ENCODE peak calls at places on chromosomes 7 and 10, in four cellular contexts. V is H9, Y is trophoblast cell, Z is H1. N is an unnamed sample. For H3K79me2, the result is how much of the 10 kb centered on the place peaks cover.

GRCh38 chr7:92790987-92791386 is 45.4 kb downstream of the CDK6 start:
- DNase-seq in Y (no peak), Z (no peak), V (no peak), N (peak)

GRCh38 chr7:51123322-51124021 is 193.1 kb downstream of the COBL start:
- DNase-seq in V (no peak), Z (no peak), Y (peak), N (no peak)

GRCh38 chr10:100620087-100620835 is 84.5 kb downstream of the HIF1AN start:
- DNase-seq in Z (no peak), V (no peak), Y (no peak), N (no peak)

GRCh38 chr7:36514289-36515243 is 124.9 kb downstream of the ANLN start:
- DNase-seq in Z (no peak), Y (no peak), V (no peak), N (no peak)

GRCh38 chr10:19556666-19557065 is 259.6 kb upstream of the PLXDC2 start:
- DNase-seq in Y (peak), V (no peak), Z (no peak), N (no peak)

GRCh38 chr10:43594944-43595589 is 11.2 kb upstream of the ZNF485 start:
- DNase-seq in V (no peak), Y (no peak), Z (no peak), N (no peak)

GRCh38 chr7:102883098-102883860 is 29.5 kb upstream of the LRRC17 start:
- DNase-seq in Y (no peak), Z (no peak), V (no peak), N (no peak)

GRCh38 chr10:113492181-113492580 is 60.7 kb upstream of the HABP2 start:
- DNase-seq in Z (no peak), V (no peak), Y (peak), N (no peak)

GRCh38 chr10:80511984-80512634 is 25.6 kb upstream of the SH2D4B start:
- DNase-seq in Y (no peak), Z (no peak), V (no peak), N (no peak)

GRCh38 chr7:118372530-118372929 is 148.0 kb downstream of the ANKRD7 start:
- DNase-seq in Y (no peak), V (no peak), Z (no peak), N (no peak)

GRCh38 chr7:66283003-66283920 is 78.1 kb downstream of the TPST1 start:
- DNase-seq in Z (no peak), V (no peak), Y (no peak), N (no peak)

DNA sequence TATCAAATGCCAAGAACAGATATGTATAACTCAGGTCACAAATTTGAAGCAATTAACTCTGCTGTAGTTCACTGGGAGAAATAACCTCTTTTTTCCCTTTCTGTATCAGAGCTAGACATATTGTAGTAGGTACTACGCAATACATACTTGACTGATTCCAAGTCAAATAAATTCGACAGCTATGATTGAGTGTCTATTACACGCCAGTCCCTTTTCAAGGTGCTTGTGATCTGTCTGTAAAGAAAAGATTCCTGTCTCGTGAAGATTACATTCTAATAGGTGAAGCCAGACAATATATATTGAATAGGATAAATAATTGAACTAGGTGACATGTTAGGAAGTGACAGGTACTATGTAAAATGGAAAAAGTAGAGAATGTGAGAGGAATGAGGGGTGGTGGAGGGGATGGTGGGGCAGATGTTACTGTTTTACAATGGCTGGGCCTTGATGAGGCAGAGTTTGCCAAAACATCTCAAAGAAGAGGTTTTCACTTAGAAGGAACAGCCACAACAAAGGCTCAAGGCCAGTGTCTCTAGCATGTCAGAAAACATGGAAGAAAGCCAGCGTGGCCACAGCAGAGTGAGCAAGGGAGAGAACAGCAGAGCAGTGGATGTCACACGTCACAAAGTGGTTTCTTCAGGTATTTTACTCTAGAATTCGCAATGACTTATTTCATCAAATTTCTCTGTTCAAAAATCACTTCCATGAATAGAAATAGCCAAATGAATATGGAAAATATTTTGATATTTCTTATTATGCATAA is 282.6 kb upstream of the CACNA2D1 start:
- DNase-seq in V (no peak), Y (no peak), Z (no peak), N (no peak)
- H2BK120ac ChIP-seq in V (no peak), Y (no peak), Z (no peak), N (no peak)

GRCh38 chr10:72008096-72008933 is 44.1 kb downstream of the CHST3 start:
- DNase-seq in V (no peak), Y (no peak), Z (no peak), N (no peak)

GRCh38 chr10:72009062-72009429 is 44.9 kb downstream of the CHST3 start:
- DNase-seq in V (no peak), Y (peak), Z (no peak), N (no peak)

GRCh38 chr10:72002354-72003295 is 38.4 kb downstream of the CHST3 start:
- DNase-seq in V (no peak), Y (no peak), Z (no peak), N (no peak)

GRCh38 chr10:72007246-72007892 is 43.2 kb downstream of the CHST3 start:
- DNase-seq in Y (no peak), Z (no peak), V (no peak), N (no peak)

GRCh38 chr10:72006026-72006425 is 41.8 kb downstream of the CHST3 start:
- DNase-seq in Z (no peak), V (no peak), Y (no peak), N (no peak)
- H3K79me2 ChIP-seq in Z (under half), V (under half), Y (under half), N (under half)

GRCh38 chr10:3030765-3031164 is 36.6 kb upstream of the PFKP start:
- DNase-seq in Y (no peak), V (no peak), Z (no peak), N (no peak)

GRCh38 chr10:3025300-3025699 is 42.0 kb upstream of the PFKP start:
- DNase-seq in V (no peak), Z (no peak), Y (no peak), N (no peak)

GRCh38 chr10:3031490-3031889 is 35.9 kb upstream of the PFKP start:
- DNase-seq in Z (no peak), Y (no peak), V (no peak), N (no peak)

GRCh38 chr10:3027866-3028265 is 39.5 kb upstream of the PFKP start:
- DNase-seq in Y (peak), Z (no peak), V (no peak), N (no peak)

DNA sequence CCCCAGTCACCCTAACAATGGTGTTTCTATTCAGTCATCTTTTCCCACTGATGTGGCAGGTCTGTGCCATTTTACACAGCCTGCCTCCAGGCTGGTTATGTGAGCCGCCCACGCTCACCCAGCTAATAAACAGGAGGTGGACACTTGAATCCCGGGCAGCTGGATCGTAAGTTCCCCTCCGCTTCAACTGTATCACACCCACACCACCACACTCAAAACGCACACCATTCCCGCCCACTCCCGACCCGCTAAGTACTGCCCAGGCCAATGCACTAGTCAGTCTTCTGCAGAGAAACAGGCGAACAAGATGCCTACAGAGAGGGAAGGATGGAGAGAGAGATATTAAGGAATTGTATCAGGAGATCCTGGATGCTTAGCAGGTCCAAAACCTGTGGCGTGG is 38.9 kb upstream of the PFKP start:
- DNase-seq in V (no peak), Z (no peak), Y (no peak), N (no peak)
- H2BK120ac ChIP-seq in V (no peak), Z (no peak), Y (no peak), N (no peak)

GRCh38 chr7:55072251-55072650 is 53.4 kb downstream of the EGFR start:
- DNase-seq in V (no peak), Z (no peak), Y (peak), N (no peak)
- H3K79me2 ChIP-seq in V (under half), Z (under half), Y (under half), N (under half)

GRCh38 chr7:47036909-47037308 is 545.0 kb downstream of the TNS3 start:
- DNase-seq in V (no peak), Z (no peak), Y (no peak), N (no peak)
- H2BK120ac ChIP-seq in V (no peak), Z (no peak), Y (peak), N (no peak)

DNA sequence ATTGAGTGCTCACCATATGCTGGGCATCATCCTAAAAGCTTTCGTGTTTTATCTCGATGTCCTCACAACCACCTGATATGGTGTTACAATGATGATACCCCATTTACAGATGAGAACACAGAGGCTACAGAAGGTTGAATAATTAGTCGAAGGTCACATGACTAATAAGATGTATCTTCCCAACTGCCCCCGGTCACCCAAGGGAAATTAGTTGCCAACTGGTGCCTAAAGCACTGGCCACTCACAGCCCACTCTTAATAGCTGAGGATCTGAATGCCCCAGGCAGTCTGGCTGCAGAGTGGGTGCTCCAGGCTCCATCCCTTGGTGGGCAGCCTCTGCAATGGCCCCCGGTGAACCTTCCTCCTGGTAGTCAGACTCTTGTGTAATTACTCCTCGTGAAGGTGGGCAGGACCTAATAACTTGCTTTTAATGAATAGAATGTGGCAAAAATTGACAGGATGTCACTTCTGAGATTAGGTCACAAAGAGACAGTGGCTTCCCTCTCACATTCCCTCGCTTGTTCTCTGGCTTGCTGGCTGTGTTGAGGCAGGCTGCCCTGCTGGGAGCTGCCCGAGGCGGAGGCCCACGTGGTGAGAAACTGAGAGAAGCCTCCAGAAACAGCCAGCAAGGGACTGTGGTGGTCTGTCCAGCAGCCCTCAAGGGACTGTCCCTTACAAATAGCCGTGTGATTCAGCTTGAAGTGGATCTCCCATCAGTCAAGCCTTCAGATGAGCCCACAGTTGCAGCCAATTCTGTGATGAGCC is 109.4 kb downstream of the ARHGAP22 start:
- DNase-seq in V (no peak), Y (no peak), Z (no peak), N (no peak)
- H3K79me2 ChIP-seq in V (under half), Y (under half), Z (under half), N (under half)

DNA sequence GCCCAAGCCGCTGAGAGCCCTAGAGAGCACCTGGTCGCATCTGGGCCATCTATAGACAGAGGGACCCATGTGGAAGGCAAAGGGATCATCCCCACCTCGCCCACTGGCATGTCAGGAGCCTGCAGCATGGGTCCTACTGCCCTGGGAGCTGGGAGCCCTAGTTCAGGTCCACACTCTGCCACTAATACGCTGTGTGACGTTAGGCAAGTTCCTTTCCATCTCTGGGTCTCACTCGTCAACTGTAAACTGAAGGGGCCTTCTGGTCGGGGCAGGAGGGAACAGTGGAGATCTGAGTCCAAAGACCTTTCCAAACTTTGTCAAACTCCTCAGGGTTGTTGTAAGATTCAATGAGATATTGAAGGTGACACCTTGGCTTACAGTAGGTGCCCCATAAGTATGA is 23.4 kb downstream of the UNC5B start:
- DNase-seq in Y (no peak), Z (no peak), V (no peak), N (no peak)
- H2BK120ac ChIP-seq in Y (peak), Z (no peak), V (no peak), N (peak)

GRCh38 chr10:33314788-33315561 is 19.5 kb downstream of the NRP1 start:
- DNase-seq in Z (no peak), V (no peak), Y (no peak), N (no peak)

GRCh38 chr10:33310853-33311252 is 23.6 kb downstream of the NRP1 start:
- DNase-seq in Z (no peak), V (no peak), Y (no peak), N (no peak)

GRCh38 chr10:33320288-33320687 is 14.2 kb downstream of the NRP1 start:
- DNase-seq in Z (no peak), V (no peak), Y (no peak), N (no peak)

GRCh38 chr10:33311640-33312039 is 22.8 kb downstream of the NRP1 start:
- DNase-seq in V (no peak), Z (no peak), Y (no peak), N (no peak)

DNA sequence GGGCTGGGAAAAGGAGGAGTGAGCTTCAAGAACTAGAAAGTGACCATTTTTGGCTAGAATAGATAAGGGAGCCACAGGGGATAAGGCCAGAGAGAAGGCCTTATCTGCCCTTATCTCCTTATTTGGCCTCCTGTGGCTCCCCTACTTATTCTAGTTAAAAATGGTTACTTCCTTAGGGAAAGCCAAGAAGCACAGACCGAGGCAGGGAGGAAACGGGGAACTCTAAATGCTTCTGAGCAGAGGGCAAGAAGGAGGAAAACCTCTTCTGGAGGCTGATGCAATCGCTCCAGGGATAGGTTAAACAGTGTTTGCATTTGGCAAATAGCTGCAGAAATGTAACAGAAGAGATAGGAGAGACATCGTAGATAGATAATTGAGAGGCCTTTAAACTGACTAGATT is 18.6 kb downstream of the NRP1 start:
- DNase-seq in V (no peak), Y (no peak), Z (no peak), N (peak)
- H3K79me2 ChIP-seq in V (under half), Y (under half), Z (under half), N (under half)

N was measured in mesendoderm.